ENCODE peak calls at places on chromosome 4, in seven cellular contexts. J is sigmoid colon; K is neural crest cell; U is breast epithelium; C is HCT116; D is HTR-8/SVneo; M is stimulated activated CD4-positive, alpha-beta T cell treated with anti-CD3 and anti-CD28 coated beads, Interleukin-4, amount 100 ng/mL, for 1 hour. X is an unnamed sample.

GRCh38 chr4:108646706-108647105 is 3.7 kb upstream of the OSTC start:
- DNase-seq in D (no peak), M (no peak), J (no peak), C (no peak), U (no peak), K (no peak), X (no peak)

GRCh38 chr4:32661229-32661628 is 1941.1 kb downstream of the PCDH7 start:
- DNase-seq in K (no peak), C (no peak), D (no peak), J (no peak), U (no peak), M (no peak), X (no peak)

GRCh38 chr4:4182835-4183568 is 43.7 kb downstream of the OTOP1 start:
- DNase-seq in K (peak; percentile 57), U (no peak), J (no peak), C (peak; percentile 7), D (peak; percentile 20), M (peak; percentile 16), X (no peak)

GRCh38 chr4:120683902-120684540 is 238.5 kb downstream of the PRDM5 start:
- DNase-seq in J (no peak), U (no peak), C (no peak), M (no peak), K (no peak), D (no peak), X (no peak)

GRCh38 chr4:1290165-1290977 is 680 bp downstream of the MAEA start:
- DNase-seq in C (no peak), D (no peak), M (no peak), J (no peak), U (no peak), K (no peak), X (no peak)

GRCh38 chr4:113049421-113050355 is at the start of gene ANK2:
- DNase-seq in C (no peak), K (peak; percentile 51), J (no peak), D (no peak), U (no peak), M (no peak), X (no peak)

GRCh38 chr4:8291036-8291682 is 21.6 kb downstream of the HTRA3 start:
- DNase-seq in M (no peak), U (no peak), C (no peak), J (peak; percentile 51), D (no peak), K (no peak), X (no peak)

GRCh38 chr4:126533176-126533575 is 1099.6 kb upstream of the INTU start:
- DNase-seq in C (no peak), M (no peak), D (no peak), K (no peak), U (no peak), J (no peak), X (no peak)

GRCh38 chr4:168257663-168258235 is 60.8 kb downstream of the DDX60 start:
- DNase-seq in D (no peak), C (no peak), M (no peak), U (no peak), J (no peak), K (no peak), X (no peak)

GRCh38 chr4:138946306-138946705 is 69.3 kb upstream of the NOCT start:
- DNase-seq in J (no peak), C (no peak), K (no peak), D (no peak), U (no peak), M (no peak), X (no peak)

GRCh38 chr4:81885016-81885415 is 413.3 kb upstream of the RASGEF1B start:
- DNase-seq in C (no peak), M (no peak), D (no peak), U (no peak), J (no peak), K (no peak), X (no peak)

GRCh38 chr4:106343865-106344264 is 24.7 kb downstream of the GIMD1 start:
- DNase-seq in D (no peak), M (no peak), K (no peak), U (no peak), C (no peak), J (no peak), X (no peak)

GRCh38 chr4:82097504-82097903 is 276.3 kb downstream of the HNRNPD start:
- DNase-seq in M (no peak), C (no peak), U (no peak), J (no peak), K (peak; percentile 4), D (no peak), X (no peak)

GRCh38 chr4:137558951-137559350 is 26.7 kb upstream of the PCDH18 start:
- DNase-seq in C (no peak), M (no peak), D (no peak), U (no peak), J (no peak), K (no peak), X (no peak)

GRCh38 chr4:69749771-69750170 is 10.6 kb downstream of the SULT1B1 start:
- DNase-seq in U (no peak), J (no peak), C (no peak), M (no peak), K (no peak), D (no peak), X (no peak)

GRCh38 chr4:1766336-1767057 is 26.6 kb upstream of the FGFR3 start:
- DNase-seq in J (no peak), D (no peak), M (no peak), K (peak; percentile 52), U (no peak), C (no peak), X (no peak)

GRCh38 chr4:177441061-177441802 is 1.0 kb downstream of the AGA start:
- DNase-seq in J (no peak), C (no peak), U (no peak), M (no peak), K (no peak), D (no peak), X (peak; percentile 30)

GRCh38 chr4:155514628-155515027 is 137.9 kb upstream of the MAP9 start:
- DNase-seq in C (no peak), K (no peak), U (no peak), J (no peak), M (no peak), D (no peak), X (no peak)

GRCh38 chr4:40662962-40663604 is 33.4 kb upstream of the RBM47 start:
- DNase-seq in K (no peak), D (peak; percentile 13), C (no peak), U (no peak), J (no peak), M (peak; percentile 13), X (no peak)

GRCh38 chr4:55854132-55854531 is 684 bp downstream of the EXOC1 start:
- DNase-seq in M (no peak), K (no peak), U (no peak), C (no peak), D (peak; percentile 1), J (no peak), X (no peak)

GRCh38 chr4:185567828-185568442 is 32.6 kb upstream of the PDLIM3 start:
- DNase-seq in D (no peak), U (peak; percentile 88), K (peak; percentile 18), M (no peak), J (peak; percentile 89), C (no peak), X (peak; percentile 51)

GRCh38 chr4:3017504-3017903 is 54.1 kb downstream of the GRK4 start:
- DNase-seq in D (no peak), C (no peak), J (no peak), K (no peak), M (no peak), U (no peak), X (no peak)

GRCh38 chr4:67087897-67088296 is 457.4 kb downstream of the CENPC start:
- DNase-seq in D (no peak), J (no peak), K (peak; percentile 16), C (peak; percentile 1), U (no peak), M (peak; percentile 36), X (no peak)

GRCh38 chr4:121148621-121149020 is 15.5 kb downstream of the TNIP3 start:
- DNase-seq in U (no peak), K (no peak), D (no peak), C (no peak), M (no peak), J (no peak), X (no peak)

GRCh38 chr4:104494822-104495559 is at the start of gene CXXC4:
- DNase-seq in M (no peak), U (peak; percentile 38), J (peak; percentile 90), D (peak; percentile 5), C (peak; percentile 23), K (peak; percentile 74), X (peak; percentile 16)

GRCh38 chr4:68469482-68469881 is 22.2 kb downstream of the TMPRSS11E start:
- DNase-seq in C (no peak), D (no peak), M (no peak), K (no peak), U (no peak), J (no peak), X (no peak)

GRCh38 chr4:60865238-60865637 is 334.9 kb upstream of the ADGRL3 start:
- DNase-seq in M (no peak), J (no peak), C (no peak), U (no peak), K (no peak), D (no peak), X (no peak)

GRCh38 chr4:7815562-7815961 is 124.1 kb downstream of the AFAP1 start:
- DNase-seq in C (no peak), J (peak; percentile 69), M (no peak), K (no peak), U (no peak), D (no peak), X (no peak)

GRCh38 chr4:182144621-182145359 is 98.4 kb upstream of the TENM3 start:
- DNase-seq in C (no peak), U (no peak), M (no peak), K (peak; percentile 22), J (no peak), D (no peak), X (peak; percentile 51)

GRCh38 chr4:140066031-140066930 is 87.7 kb downstream of the MAML3 start:
- DNase-seq in U (no peak), C (no peak), D (no peak), K (no peak), J (no peak), M (no peak), X (no peak)

GRCh38 chr4:173301518-173302201 is 32.5 kb downstream of the HMGB2 start:
- DNase-seq in J (no peak), K (no peak), M (no peak), C (peak; percentile 3), U (no peak), D (peak; percentile 47), X (no peak)

GRCh38 chr4:38366451-38366850 is 297.5 kb upstream of the KLF3 start:
- DNase-seq in U (no peak), M (no peak), C (no peak), D (no peak), J (no peak), K (no peak), X (no peak)

GRCh38 chr4:111854494-111855087 is 290.7 kb upstream of the FAM241A start:
- DNase-seq in K (peak; percentile 39), D (peak; percentile 10), J (no peak), U (no peak), C (peak; percentile 39), M (no peak), X (no peak)

GRCh38 chr4:28481565-28481964 is 1620.9 kb downstream of the STIM2 start:
- DNase-seq in J (no peak), C (no peak), D (no peak), M (no peak), U (peak; percentile 22), K (no peak), X (no peak)